ENCODE peak calls at places on chromosomes 13 and 19, in six cellular contexts. Q is nephron progenitor cell; G is PC-3; C is stimulated activated CD8-positive, alpha-beta memory T cell treated with anti-CD3 and anti-CD28 coated beads, Interleukin-4, amount 100 ng/mL, for 24 hours; Z is RPMI8226; R is WTC11. D is an unnamed sample.

GRCh38 chr13:23020246-23020843 is 160.4 kb upstream of the SGCG start:
- DNase-seq in Q (peak; percentile 45), G (peak; percentile 66), R (peak; percentile 43), C (no peak), Z (peak; percentile 47), D (peak; percentile 47)

GRCh38 chr19:45154064-45154827 is 6.5 kb downstream of the NKPD1 start:
- DNase-seq in C (no peak), G (peak; percentile 46), Z (no peak), Q (no peak), R (no peak), D (no peak)

GRCh38 chr13:41842029-41842428 is 118.9 kb downstream of the VWA8 start:
- DNase-seq in G (no peak), Z (no peak), Q (no peak), C (no peak), R (no peak), D (no peak)

GRCh38 chr19:4007836-4008539 is 452 bp downstream of the PIAS4 start:
- DNase-seq in Z (peak; percentile 7), R (peak; percentile 40), C (no peak), Q (peak; percentile 67), G (no peak), D (no peak)

GRCh38 chr19:16915135-16915534 is 26.3 kb downstream of the F2RL3 start:
- DNase-seq in Z (no peak), Q (no peak), C (no peak), G (no peak), R (no peak), D (no peak)

GRCh38 chr19:48393559-48394330 is at the start of gene GRIN2D:
- DNase-seq in R (peak; percentile 52), G (peak; percentile 26), Q (peak; percentile 71), C (no peak), Z (peak; percentile 14), D (no peak)

GRCh38 chr13:52848455-52849190 is at the start of gene PCDH8:
- DNase-seq in R (peak; percentile 93), Z (no peak), Q (peak; percentile 92), G (no peak), C (no peak), D (no peak)

GRCh38 chr19:16449330-16449961 is 22.3 kb downstream of the EPS15L1 start:
- DNase-seq in C (no peak), G (peak; percentile 6), R (no peak), Q (no peak), Z (no peak), D (peak; percentile 81)

GRCh38 chr13:23763328-23763727 is 125.9 kb downstream of the MIPEP start:
- DNase-seq in C (no peak), Z (no peak), Q (no peak), R (no peak), G (no peak), D (no peak)

GRCh38 chr13:99686944-99687382 is 185.7 kb downstream of the TM9SF2 start:
- DNase-seq in R (peak; percentile 81), Z (no peak), Q (no peak), G (no peak), C (no peak), D (no peak)

GRCh38 chr13:97934590-97934989 is 18.9 kb upstream of the IPO5 start:
- DNase-seq in R (no peak), Z (no peak), Q (no peak), G (no peak), C (no peak), D (no peak)

GRCh38 chr19:10471909-10472308 is 31.2 kb downstream of the KEAP1 start:
- DNase-seq in Q (no peak), Z (peak; percentile 40), R (no peak), C (no peak), G (peak; percentile 71), D (no peak)

GRCh38 chr13:98517576-98518310 is 59.2 kb downstream of the STK24 start:
- DNase-seq in Q (no peak), C (no peak), G (no peak), Z (no peak), R (no peak), D (no peak)

GRCh38 chr13:60733933-60734332 is 336.9 kb downstream of the TDRD3 start:
- DNase-seq in Z (no peak), G (no peak), Q (no peak), C (no peak), R (no peak), D (no peak)